ENCODE peak calls at places on chromosomes 6 and 20, in seven cellular contexts. One of them, this sample, is unnamed.

GRCh38 chr20:50704971-50705370 is 13.6 kb upstream of the RIPOR3 start:
- DNase-seq in Jurkat, Clone E6-1: peak; percentile 18
- DNase-seq in AG08395: peak; percentile 49
- DNase-seq in naive thymus-derived CD8-positive, alpha-beta T cell: no peak
- DNase-seq in stimulated activated CD4-positive, alpha-beta T cell treated with anti-CD3 and anti-CD28 coated beads, Interleukin-1b, Interleukin-23, amount 100 ng/mL, for 1 hour: no peak
- DNase-seq in stimulated activated CD8-positive, alpha-beta memory T cell treated with anti-CD3 and anti-CD28 coated beads, Interleukin-7, amount 100 ng/mL, for 1 hour: no peak
- DNase-seq in GM13976: no peak
- DNase-seq in this sample: no peak

GRCh38 chr6:18976966-18977365 is 589.8 kb downstream of the RNF144B start:
- DNase-seq in Jurkat, Clone E6-1: no peak
- DNase-seq in AG08395: no peak
- DNase-seq in naive thymus-derived CD8-positive, alpha-beta T cell: no peak
- DNase-seq in stimulated activated CD4-positive, alpha-beta T cell treated with anti-CD3 and anti-CD28 coated beads, Interleukin-1b, Interleukin-23, amount 100 ng/mL, for 1 hour: no peak
- DNase-seq in stimulated activated CD8-positive, alpha-beta memory T cell treated with anti-CD3 and anti-CD28 coated beads, Interleukin-7, amount 100 ng/mL, for 1 hour: no peak
- DNase-seq in GM13976: no peak
- DNase-seq in this sample: no peak

GRCh38 chr6:110448846-110449544 is 27.4 kb downstream of the SLC22A16 start:
- DNase-seq in Jurkat, Clone E6-1: no peak
- DNase-seq in AG08395: no peak
- DNase-seq in naive thymus-derived CD8-positive, alpha-beta T cell: no peak
- DNase-seq in stimulated activated CD4-positive, alpha-beta T cell treated with anti-CD3 and anti-CD28 coated beads, Interleukin-1b, Interleukin-23, amount 100 ng/mL, for 1 hour: no peak
- DNase-seq in stimulated activated CD8-positive, alpha-beta memory T cell treated with anti-CD3 and anti-CD28 coated beads, Interleukin-7, amount 100 ng/mL, for 1 hour: no peak
- DNase-seq in GM13976: no peak
- DNase-seq in this sample: no peak

GRCh38 chr6:31068738-31069340 is 43.5 kb downstream of the C6orf15 start:
- DNase-seq in Jurkat, Clone E6-1: peak; percentile 73
- DNase-seq in AG08395: peak; percentile 83
- DNase-seq in naive thymus-derived CD8-positive, alpha-beta T cell: peak; percentile 72
- DNase-seq in stimulated activated CD4-positive, alpha-beta T cell treated with anti-CD3 and anti-CD28 coated beads, Interleukin-1b, Interleukin-23, amount 100 ng/mL, for 1 hour: peak; percentile 38
- DNase-seq in stimulated activated CD8-positive, alpha-beta memory T cell treated with anti-CD3 and anti-CD28 coated beads, Interleukin-7, amount 100 ng/mL, for 1 hour: peak; percentile 16
- DNase-seq in GM13976: peak; percentile 84
- DNase-seq in this sample: peak; percentile 58

GRCh38 chr6:11806561-11807317 is 28.1 kb upstream of the ADTRP start:
- DNase-seq in Jurkat, Clone E6-1: no peak
- DNase-seq in AG08395: no peak
- DNase-seq in naive thymus-derived CD8-positive, alpha-beta T cell: no peak
- DNase-seq in stimulated activated CD4-positive, alpha-beta T cell treated with anti-CD3 and anti-CD28 coated beads, Interleukin-1b, Interleukin-23, amount 100 ng/mL, for 1 hour: no peak
- DNase-seq in stimulated activated CD8-positive, alpha-beta memory T cell treated with anti-CD3 and anti-CD28 coated beads, Interleukin-7, amount 100 ng/mL, for 1 hour: no peak
- DNase-seq in GM13976: no peak
- DNase-seq in this sample: no peak

GRCh38 chr6:129936329-129937165 is 75.4 kb upstream of the TMEM244 start:
- DNase-seq in Jurkat, Clone E6-1: peak; percentile 9
- DNase-seq in AG08395: peak; percentile 32
- DNase-seq in naive thymus-derived CD8-positive, alpha-beta T cell: peak; percentile 24
- DNase-seq in stimulated activated CD4-positive, alpha-beta T cell treated with anti-CD3 and anti-CD28 coated beads, Interleukin-1b, Interleukin-23, amount 100 ng/mL, for 1 hour: peak; percentile 10
- DNase-seq in stimulated activated CD8-positive, alpha-beta memory T cell treated with anti-CD3 and anti-CD28 coated beads, Interleukin-7, amount 100 ng/mL, for 1 hour: no peak
- DNase-seq in GM13976: no peak
- DNase-seq in this sample: peak; percentile 12

GRCh38 chr6:152338335-152339125 is 298.6 kb downstream of the SYNE1 start:
- DNase-seq in Jurkat, Clone E6-1: peak; percentile 3
- DNase-seq in AG08395: peak; percentile 55
- DNase-seq in naive thymus-derived CD8-positive, alpha-beta T cell: peak; percentile 59
- DNase-seq in stimulated activated CD4-positive, alpha-beta T cell treated with anti-CD3 and anti-CD28 coated beads, Interleukin-1b, Interleukin-23, amount 100 ng/mL, for 1 hour: peak; percentile 36
- DNase-seq in stimulated activated CD8-positive, alpha-beta memory T cell treated with anti-CD3 and anti-CD28 coated beads, Interleukin-7, amount 100 ng/mL, for 1 hour: peak; percentile 34
- DNase-seq in GM13976: peak; percentile 49
- DNase-seq in this sample: no peak

GRCh38 chr6:30101939-30102700 is 10.8 kb downstream of the TRIM31 start:
- DNase-seq in Jurkat, Clone E6-1: no peak
- DNase-seq in AG08395: peak; percentile 96
- DNase-seq in naive thymus-derived CD8-positive, alpha-beta T cell: peak; percentile 28
- DNase-seq in stimulated activated CD4-positive, alpha-beta T cell treated with anti-CD3 and anti-CD28 coated beads, Interleukin-1b, Interleukin-23, amount 100 ng/mL, for 1 hour: peak; percentile 43
- DNase-seq in stimulated activated CD8-positive, alpha-beta memory T cell treated with anti-CD3 and anti-CD28 coated beads, Interleukin-7, amount 100 ng/mL, for 1 hour: peak; percentile 42
- DNase-seq in GM13976: peak; percentile 88
- DNase-seq in this sample: peak; percentile 53

GRCh38 chr6:155595264-155595663 is 139.6 kb upstream of the NOX3 start:
- DNase-seq in Jurkat, Clone E6-1: no peak
- DNase-seq in AG08395: no peak
- DNase-seq in naive thymus-derived CD8-positive, alpha-beta T cell: no peak
- DNase-seq in stimulated activated CD4-positive, alpha-beta T cell treated with anti-CD3 and anti-CD28 coated beads, Interleukin-1b, Interleukin-23, amount 100 ng/mL, for 1 hour: no peak
- DNase-seq in stimulated activated CD8-positive, alpha-beta memory T cell treated with anti-CD3 and anti-CD28 coated beads, Interleukin-7, amount 100 ng/mL, for 1 hour: no peak
- DNase-seq in GM13976: no peak
- DNase-seq in this sample: no peak

GRCh38 chr6:142316791-142317368 is 15.1 kb downstream of the ADGRG6 start:
- DNase-seq in Jurkat, Clone E6-1: no peak
- DNase-seq in AG08395: no peak
- DNase-seq in naive thymus-derived CD8-positive, alpha-beta T cell: no peak
- DNase-seq in stimulated activated CD4-positive, alpha-beta T cell treated with anti-CD3 and anti-CD28 coated beads, Interleukin-1b, Interleukin-23, amount 100 ng/mL, for 1 hour: no peak
- DNase-seq in stimulated activated CD8-positive, alpha-beta memory T cell treated with anti-CD3 and anti-CD28 coated beads, Interleukin-7, amount 100 ng/mL, for 1 hour: no peak
- DNase-seq in GM13976: no peak
- DNase-seq in this sample: no peak

GRCh38 chr6:7401103-7401502 is 11.5 kb downstream of the RIOK1 start:
- DNase-seq in Jurkat, Clone E6-1: no peak
- DNase-seq in AG08395: no peak
- DNase-seq in naive thymus-derived CD8-positive, alpha-beta T cell: no peak
- DNase-seq in stimulated activated CD4-positive, alpha-beta T cell treated with anti-CD3 and anti-CD28 coated beads, Interleukin-1b, Interleukin-23, amount 100 ng/mL, for 1 hour: no peak
- DNase-seq in stimulated activated CD8-positive, alpha-beta memory T cell treated with anti-CD3 and anti-CD28 coated beads, Interleukin-7, amount 100 ng/mL, for 1 hour: no peak
- DNase-seq in GM13976: no peak
- DNase-seq in this sample: no peak

GRCh38 chr6:168709440-168709839 is 268.5 kb downstream of the SMOC2 start:
- DNase-seq in Jurkat, Clone E6-1: no peak
- DNase-seq in AG08395: no peak
- DNase-seq in naive thymus-derived CD8-positive, alpha-beta T cell: no peak
- DNase-seq in stimulated activated CD4-positive, alpha-beta T cell treated with anti-CD3 and anti-CD28 coated beads, Interleukin-1b, Interleukin-23, amount 100 ng/mL, for 1 hour: no peak
- DNase-seq in stimulated activated CD8-positive, alpha-beta memory T cell treated with anti-CD3 and anti-CD28 coated beads, Interleukin-7, amount 100 ng/mL, for 1 hour: no peak
- DNase-seq in GM13976: no peak
- DNase-seq in this sample: no peak

GRCh38 chr6:41406821-41407787 is 71.7 kb downstream of the NCR2 start:
- DNase-seq in Jurkat, Clone E6-1: no peak
- DNase-seq in AG08395: no peak
- DNase-seq in naive thymus-derived CD8-positive, alpha-beta T cell: no peak
- DNase-seq in stimulated activated CD4-positive, alpha-beta T cell treated with anti-CD3 and anti-CD28 coated beads, Interleukin-1b, Interleukin-23, amount 100 ng/mL, for 1 hour: no peak
- DNase-seq in stimulated activated CD8-positive, alpha-beta memory T cell treated with anti-CD3 and anti-CD28 coated beads, Interleukin-7, amount 100 ng/mL, for 1 hour: no peak
- DNase-seq in GM13976: no peak
- DNase-seq in this sample: no peak

GRCh38 chr6:128238248-128238647 is 282.2 kb downstream of the PTPRK start:
- DNase-seq in Jurkat, Clone E6-1: no peak
- DNase-seq in AG08395: no peak
- DNase-seq in naive thymus-derived CD8-positive, alpha-beta T cell: no peak
- DNase-seq in stimulated activated CD4-positive, alpha-beta T cell treated with anti-CD3 and anti-CD28 coated beads, Interleukin-1b, Interleukin-23, amount 100 ng/mL, for 1 hour: no peak
- DNase-seq in stimulated activated CD8-positive, alpha-beta memory T cell treated with anti-CD3 and anti-CD28 coated beads, Interleukin-7, amount 100 ng/mL, for 1 hour: no peak
- DNase-seq in GM13976: no peak
- DNase-seq in this sample: no peak

GRCh38 chr6:165988757-165989456 is 178.7 kb downstream of the TBXT start:
- DNase-seq in Jurkat, Clone E6-1: no peak
- DNase-seq in AG08395: no peak
- DNase-seq in naive thymus-derived CD8-positive, alpha-beta T cell: no peak
- DNase-seq in stimulated activated CD4-positive, alpha-beta T cell treated with anti-CD3 and anti-CD28 coated beads, Interleukin-1b, Interleukin-23, amount 100 ng/mL, for 1 hour: no peak
- DNase-seq in stimulated activated CD8-positive, alpha-beta memory T cell treated with anti-CD3 and anti-CD28 coated beads, Interleukin-7, amount 100 ng/mL, for 1 hour: no peak
- DNase-seq in GM13976: no peak
- DNase-seq in this sample: no peak

This sample was measured in NCI-H2227 treated with DMSO at 0.1 percent for 48 hours.